ENCODE peak calls at places on chromosomes 1 and 21, in nine cellular contexts. A is H4, P is OCI-M1, B is endothelial cell of umbilical vein, X is heart left ventricle, T is ELF-1, Q is osteocyte, U is kidney epithelial cell, K is IMR-90. C is an unnamed sample.

GRCh38 chr1:100400332-100400933 is 48.1 kb downstream of the CDC14A start:
- DNase-seq in U (no peak), X (peak), Q (no peak), B (peak), K (no peak), A (no peak), P (peak), T (peak), C (peak)

GRCh38 chr1:84356881-84357280 is 41.4 kb upstream of the DNASE2B start:
- DNase-seq in K (no peak), A (no peak), T (no peak), B (no peak), U (no peak), Q (no peak), X (no peak), P (no peak), C (no peak)

GRCh38 chr1:76443217-76443616 is 368.7 kb downstream of the ST6GALNAC3 start:
- DNase-seq in X (no peak), Q (no peak), U (no peak), K (no peak), T (no peak), A (no peak), P (no peak), B (no peak), C (no peak)

GRCh38 chr21:39094847-39095525 is 88.3 kb downstream of the PSMG1 start:
- DNase-seq in U (no peak), X (no peak), P (peak), B (peak), K (peak), A (peak), Q (no peak), T (peak), C (no peak)

GRCh38 chr1:175725684-175726083 is 17.7 kb downstream of the TNR start:
- DNase-seq in A (no peak), T (peak), B (peak), U (no peak), K (peak), P (peak), Q (no peak), X (no peak), C (peak)

GRCh38 chr1:32205401-32206370 is at the start of gene IQCC:
- DNase-seq in K (peak), X (peak), U (peak), P (peak), Q (peak), B (peak), A (peak), T (peak), C (peak)

GRCh38 chr1:32182060-32182459 is 2.6 kb downstream of the TXLNA start:
- DNase-seq in Q (no peak), A (no peak), B (no peak), U (no peak), T (no peak), K (peak), X (no peak), P (no peak), C (no peak)

GRCh38 chr1:181104790-181105133 is 16.3 kb downstream of the IER5 start:
- DNase-seq in K (no peak), B (no peak), A (no peak), U (no peak), T (peak), Q (peak), P (peak), X (no peak), C (peak)

GRCh38 chr1:207883660-207884245 is 27.2 kb downstream of the CD34 start:
- DNase-seq in T (no peak), Q (no peak), A (no peak), K (no peak), P (no peak), X (no peak), B (no peak), U (no peak), C (peak)

GRCh38 chr1:167862432-167863076 is 51.4 kb downstream of the ADCY10 start:
- DNase-seq in T (no peak), K (peak), X (no peak), B (peak), A (no peak), P (no peak), Q (no peak), U (no peak), C (no peak)

GRCh38 chr1:219990782-219991510 is 55.4 kb downstream of the EPRS1 start:
- DNase-seq in X (no peak), U (no peak), K (peak), Q (no peak), T (no peak), P (peak), A (peak), B (peak), C (no peak)

GRCh38 chr1:34688358-34688757 is 66.5 kb upstream of the GJB5 start:
- DNase-seq in U (no peak), K (no peak), A (no peak), T (no peak), X (no peak), Q (no peak), P (no peak), B (no peak), C (no peak)

GRCh38 chr1:199453731-199454130 is 573.8 kb upstream of the NR5A2 start:
- DNase-seq in B (no peak), X (no peak), T (no peak), K (peak), U (no peak), A (no peak), P (no peak), Q (no peak), C (no peak)

GRCh38 chr21:39003982-39004775 is 179.1 kb downstream of the PSMG1 start:
- DNase-seq in P (peak), B (peak), X (no peak), U (no peak), Q (no peak), K (peak), T (no peak), A (no peak), C (no peak)

GRCh38 chr1:175332515-175332914 is 139.9 kb upstream of the KIAA0040 start:
- DNase-seq in K (no peak), X (no peak), T (no peak), P (no peak), Q (no peak), U (no peak), A (no peak), B (no peak), C (no peak)

GRCh38 chr1:226627924-226628623 is 79.5 kb downstream of the STUM start:
- DNase-seq in U (no peak), B (no peak), K (no peak), X (no peak), P (no peak), T (no peak), Q (no peak), A (no peak), C (no peak)

GRCh38 chr1:111887385-111887784 is 102.1 kb downstream of the KCND3 start:
- DNase-seq in B (no peak), A (no peak), P (no peak), K (no peak), T (no peak), Q (no peak), X (no peak), U (no peak), C (no peak)

GRCh38 chr1:172969611-172970010 is 81.1 kb downstream of the TNFSF18 start:
- DNase-seq in T (no peak), A (no peak), P (no peak), X (no peak), Q (no peak), B (no peak), U (peak), K (peak), C (no peak)

GRCh38 chr1:246769306-246769705 is 45.1 kb downstream of the SCCPDH start:
- DNase-seq in P (no peak), A (peak), X (peak), U (no peak), Q (no peak), T (no peak), B (no peak), K (peak), C (no peak)

GRCh38 chr1:78038491-78038939 is 7.3 kb upstream of the GIPC2 start:
- DNase-seq in K (peak), U (no peak), T (no peak), Q (no peak), P (no peak), A (no peak), B (peak), X (no peak), C (no peak)

GRCh38 chr1:106975944-106976343 is 80.5 kb upstream of the PRMT6 start:
- DNase-seq in X (no peak), B (no peak), U (no peak), T (peak), A (peak), Q (no peak), P (peak), K (peak), C (no peak)

GRCh38 chr1:121586369-121587229 is 401.8 kb downstream of the SRGAP2C start:
- DNase-seq in U (no peak), K (no peak), T (peak), B (no peak), P (peak), A (peak), Q (no peak), X (no peak), C (no peak)

GRCh38 chr1:209316929-209317328 is 266.6 kb upstream of the CAMK1G start:
- DNase-seq in K (no peak), Q (no peak), X (no peak), P (no peak), B (no peak), A (no peak), T (no peak), U (no peak), C (no peak)

GRCh38 chr1:7404046-7404742 is 366.9 kb upstream of the VAMP3 start:
- DNase-seq in X (no peak), T (no peak), A (no peak), B (no peak), U (no peak), Q (peak), P (no peak), K (no peak), C (no peak)

GRCh38 chr1:36108314-36108713 is 16.7 kb downstream of the COL8A2 start:
- DNase-seq in Q (no peak), K (no peak), P (no peak), U (no peak), B (no peak), A (no peak), T (no peak), X (no peak), C (no peak)

GRCh38 chr1:172833956-172834355 is 175.1 kb downstream of the FASLG start:
- DNase-seq in K (no peak), P (no peak), U (no peak), X (no peak), A (no peak), B (no peak), Q (no peak), T (no peak), C (no peak)

GRCh38 chr1:18938008-18938706 is 18.3 kb downstream of the IFFO2 start:
- DNase-seq in P (no peak), A (no peak), K (no peak), B (no peak), T (peak), X (no peak), U (peak), Q (no peak), C (no peak)

GRCh38 chr21:46092026-46092764 is 5.7 kb upstream of the COL6A2 start:
- DNase-seq in U (peak), X (peak), B (no peak), K (peak), P (no peak), T (peak), Q (peak), A (peak), C (no peak)

GRCh38 chr1:201053155-201053860 is 29.8 kb upstream of the KIF21B start:
- DNase-seq in U (no peak), X (no peak), K (no peak), B (no peak), T (no peak), P (no peak), Q (no peak), A (no peak), C (no peak)

GRCh38 chr21:34865922-34866271 is 183.2 kb downstream of the RUNX1 start:
- DNase-seq in X (no peak), U (no peak), Q (no peak), T (peak), A (peak), K (no peak), P (no peak), B (no peak), C (peak)

GRCh38 chr1:30804822-30805221 is 47.2 kb upstream of the LAPTM5 start:
- DNase-seq in X (no peak), T (peak), B (no peak), Q (no peak), U (no peak), P (no peak), A (no peak), K (no peak), C (no peak)

GRCh38 chr1:145871994-145872411 is 13.1 kb upstream of the PIAS3 start:
- DNase-seq in X (peak), B (peak), K (peak), A (no peak), U (no peak), T (peak), Q (no peak), P (no peak), C (peak)

GRCh38 chr21:42833439-42833815 is 45.9 kb downstream of the WDR4 start:
- DNase-seq in Q (no peak), B (no peak), U (no peak), P (peak), T (peak), X (no peak), A (no peak), K (peak), C (peak)

GRCh38 chr1:228104526-228105251 is 1.6 kb upstream of the C1orf35 start:
- DNase-seq in X (peak), K (no peak), Q (no peak), U (no peak), T (peak), P (no peak), B (no peak), A (no peak), C (no peak)

GRCh38 chr1:116807394-116807793 is 53.2 kb downstream of the CD2 start:
- DNase-seq in P (no peak), X (no peak), T (no peak), B (no peak), K (no peak), A (no peak), U (no peak), Q (no peak), C (no peak)

GRCh38 chr1:3491291-3492246 is 37.1 kb downstream of the ARHGEF16 start:
- DNase-seq in Q (peak), K (peak), X (peak), B (peak), A (no peak), P (peak), U (no peak), T (peak), C (peak)

GRCh38 chr1:18829671-18830070 is 29.8 kb downstream of the TAS1R2 start:
- DNase-seq in P (no peak), X (no peak), B (no peak), U (no peak), T (no peak), K (no peak), A (no peak), Q (no peak), C (no peak)

GRCh38 chr1:67350783-67351182 is 43.1 kb downstream of the IL12RB2 start:
- DNase-seq in U (no peak), K (no peak), Q (no peak), A (no peak), B (no peak), T (no peak), P (no peak), X (no peak), C (peak)

GRCh38 chr1:19710825-19711611 is 46.3 kb downstream of the HTR6 start:
- DNase-seq in Q (no peak), K (no peak), X (no peak), A (no peak), U (peak), T (no peak), P (no peak), B (no peak), C (peak)

GRCh38 chr1:77398115-77398514 is 116.3 kb downstream of the AK5 start:
- DNase-seq in U (no peak), B (no peak), P (no peak), X (no peak), T (no peak), Q (no peak), A (no peak), K (no peak), C (no peak)

C was measured in activated CD4-positive, alpha-beta T cell treated with anti-CD3 and anti-CD28 coated beads, Interleukin-2, amount 50 U/mL, for 48 hours.